ENCODE peak calls at places on chromosomes 5 and 9, in nine cellular contexts. One of them, this sample, is unnamed.

GRCh38 chr5:113061851-113062631 is 85.4 kb downstream of the DCP2 start:
- DNase-seq in aorta: no peak
- DNase-seq in adipocyte: peak; percentile 67
- DNase-seq in left ventricle myocardium inferior: no peak
- DNase-seq in upper lobe of left lung: no peak
- DNase-seq in fibroblast of lung: peak; percentile 92
- DNase-seq in right atrium auricular region: no peak
- DNase-seq in stomach: no peak
- DNase-seq in vagina: no peak
- DNase-seq in this sample: no peak

GRCh38 chr9:22037954-22038690 is 29.0 kb upstream of the CDKN2B start:
- DNase-seq in aorta: no peak
- DNase-seq in adipocyte: peak; percentile 89
- DNase-seq in left ventricle myocardium inferior: no peak
- DNase-seq in upper lobe of left lung: no peak
- DNase-seq in fibroblast of lung: no peak
- DNase-seq in right atrium auricular region: no peak
- DNase-seq in stomach: no peak
- DNase-seq in vagina: no peak
- DNase-seq in this sample: no peak

GRCh38 chr9:101028346-101029299 is at the start of gene PLPPR1:
- DNase-seq in aorta: peak; percentile 73
- DNase-seq in adipocyte: peak; percentile 60
- DNase-seq in left ventricle myocardium inferior: peak; percentile 18
- DNase-seq in upper lobe of left lung: peak; percentile 59
- DNase-seq in fibroblast of lung: peak; percentile 50
- DNase-seq in right atrium auricular region: no peak
- DNase-seq in stomach: peak; percentile 51
- DNase-seq in vagina: no peak
- DNase-seq in this sample: peak; percentile 69

GRCh38 chr5:112878760-112879159 is 17.7 kb downstream of the SRP19 start:
- DNase-seq in aorta: no peak
- DNase-seq in adipocyte: no peak
- DNase-seq in left ventricle myocardium inferior: no peak
- DNase-seq in upper lobe of left lung: no peak
- DNase-seq in fibroblast of lung: peak; percentile 75
- DNase-seq in right atrium auricular region: no peak
- DNase-seq in stomach: no peak
- DNase-seq in vagina: no peak
- DNase-seq in this sample: no peak

GRCh38 chr9:87370003-87370685 is 127.5 kb upstream of the DAPK1 start:
- DNase-seq in aorta: no peak
- DNase-seq in adipocyte: peak; percentile 15
- DNase-seq in left ventricle myocardium inferior: no peak
- DNase-seq in upper lobe of left lung: no peak
- DNase-seq in fibroblast of lung: peak; percentile 51
- DNase-seq in right atrium auricular region: no peak
- DNase-seq in stomach: no peak
- DNase-seq in vagina: no peak
- DNase-seq in this sample: peak; percentile 80

GRCh38 chr5:96648023-96648422 is 14.2 kb upstream of the CAST start:
- DNase-seq in aorta: no peak
- DNase-seq in adipocyte: no peak
- DNase-seq in left ventricle myocardium inferior: no peak
- DNase-seq in upper lobe of left lung: no peak
- DNase-seq in fibroblast of lung: no peak
- DNase-seq in right atrium auricular region: no peak
- DNase-seq in stomach: no peak
- DNase-seq in vagina: no peak
- DNase-seq in this sample: no peak

GRCh38 chr5:112628219-112628618 is 109.5 kb upstream of the APC start:
- DNase-seq in aorta: no peak
- DNase-seq in adipocyte: no peak
- DNase-seq in left ventricle myocardium inferior: no peak
- DNase-seq in upper lobe of left lung: no peak
- DNase-seq in fibroblast of lung: no peak
- DNase-seq in right atrium auricular region: no peak
- DNase-seq in stomach: no peak
- DNase-seq in vagina: no peak
- DNase-seq in this sample: no peak

GRCh38 chr5:60371065-60371464 is 328.9 kb downstream of the DEPDC1B start:
- DNase-seq in aorta: no peak
- DNase-seq in adipocyte: no peak
- DNase-seq in left ventricle myocardium inferior: no peak
- DNase-seq in upper lobe of left lung: no peak
- DNase-seq in fibroblast of lung: no peak
- DNase-seq in right atrium auricular region: no peak
- DNase-seq in stomach: no peak
- DNase-seq in vagina: no peak
- DNase-seq in this sample: no peak

GRCh38 chr5:179267071-179267670 is 78.1 kb downstream of the ADAMTS2 start:
- DNase-seq in aorta: peak; percentile 71
- DNase-seq in adipocyte: no peak
- DNase-seq in left ventricle myocardium inferior: peak; percentile 15
- DNase-seq in upper lobe of left lung: peak; percentile 17
- DNase-seq in fibroblast of lung: no peak
- DNase-seq in right atrium auricular region: peak; percentile 57
- DNase-seq in stomach: peak; percentile 20
- DNase-seq in vagina: peak; percentile 85
- DNase-seq in this sample: peak; percentile 97

GRCh38 chr5:131160134-131160533 is 4.9 kb downstream of the HINT1 start:
- DNase-seq in aorta: no peak
- DNase-seq in adipocyte: no peak
- DNase-seq in left ventricle myocardium inferior: no peak
- DNase-seq in upper lobe of left lung: no peak
- DNase-seq in fibroblast of lung: no peak
- DNase-seq in right atrium auricular region: no peak
- DNase-seq in stomach: no peak
- DNase-seq in vagina: no peak
- DNase-seq in this sample: no peak

GRCh38 chr9:132472199-132472598 is 62.2 kb downstream of the CFAP77 start:
- DNase-seq in aorta: no peak
- DNase-seq in adipocyte: no peak
- DNase-seq in left ventricle myocardium inferior: no peak
- DNase-seq in upper lobe of left lung: no peak
- DNase-seq in fibroblast of lung: no peak
- DNase-seq in right atrium auricular region: no peak
- DNase-seq in stomach: no peak
- DNase-seq in vagina: no peak
- DNase-seq in this sample: no peak

GRCh38 chr5:140151719-140152609 is 23.0 kb upstream of the CYSTM1 start:
- DNase-seq in aorta: no peak
- DNase-seq in adipocyte: no peak
- DNase-seq in left ventricle myocardium inferior: no peak
- DNase-seq in upper lobe of left lung: no peak
- DNase-seq in fibroblast of lung: no peak
- DNase-seq in right atrium auricular region: no peak
- DNase-seq in stomach: no peak
- DNase-seq in vagina: no peak
- DNase-seq in this sample: no peak

GRCh38 chr5:180873628-180874520 is 12.8 kb upstream of the ZFP62 start:
- DNase-seq in aorta: no peak
- DNase-seq in adipocyte: no peak
- DNase-seq in left ventricle myocardium inferior: no peak
- DNase-seq in upper lobe of left lung: peak; percentile 74
- DNase-seq in fibroblast of lung: peak; percentile 40
- DNase-seq in right atrium auricular region: no peak
- DNase-seq in stomach: no peak
- DNase-seq in vagina: no peak
- DNase-seq in this sample: peak; percentile 36

GRCh38 chr9:88809371-88809770 is 181.9 kb upstream of the S1PR3 start:
- DNase-seq in aorta: no peak
- DNase-seq in adipocyte: peak; percentile 64
- DNase-seq in left ventricle myocardium inferior: no peak
- DNase-seq in upper lobe of left lung: no peak
- DNase-seq in fibroblast of lung: no peak
- DNase-seq in right atrium auricular region: no peak
- DNase-seq in stomach: no peak
- DNase-seq in vagina: peak; percentile 77
- DNase-seq in this sample: no peak

GRCh38 chr5:5658226-5658625 is 235.7 kb downstream of the ICE1 start:
- DNase-seq in aorta: peak; percentile 80
- DNase-seq in adipocyte: peak; percentile 15
- DNase-seq in left ventricle myocardium inferior: no peak
- DNase-seq in upper lobe of left lung: peak; percentile 49
- DNase-seq in fibroblast of lung: peak; percentile 44
- DNase-seq in right atrium auricular region: peak; percentile 78
- DNase-seq in stomach: no peak
- DNase-seq in vagina: no peak
- DNase-seq in this sample: peak; percentile 96

GRCh38 chr9:88379352-88379751 is 8.9 kb upstream of the SPIN1 start:
- DNase-seq in aorta: no peak
- DNase-seq in adipocyte: no peak
- DNase-seq in left ventricle myocardium inferior: no peak
- DNase-seq in upper lobe of left lung: no peak
- DNase-seq in fibroblast of lung: no peak
- DNase-seq in right atrium auricular region: no peak
- DNase-seq in stomach: no peak
- DNase-seq in vagina: no peak
- DNase-seq in this sample: no peak

GRCh38 chr9:70760228-70760627 is 345.8 kb upstream of the KLF9 start:
- DNase-seq in aorta: no peak
- DNase-seq in adipocyte: no peak
- DNase-seq in left ventricle myocardium inferior: no peak
- DNase-seq in upper lobe of left lung: no peak
- DNase-seq in fibroblast of lung: no peak
- DNase-seq in right atrium auricular region: no peak
- DNase-seq in stomach: no peak
- DNase-seq in vagina: no peak
- DNase-seq in this sample: no peak

GRCh38 chr5:154570572-154571324 is 92.7 kb upstream of the HAND1 start:
- DNase-seq in aorta: no peak
- DNase-seq in adipocyte: no peak
- DNase-seq in left ventricle myocardium inferior: no peak
- DNase-seq in upper lobe of left lung: no peak
- DNase-seq in fibroblast of lung: no peak
- DNase-seq in right atrium auricular region: no peak
- DNase-seq in stomach: no peak
- DNase-seq in vagina: peak; percentile 16
- DNase-seq in this sample: no peak

GRCh38 chr5:6676702-6677101 is 36.5 kb upstream of the TENT4A start:
- DNase-seq in aorta: no peak
- DNase-seq in adipocyte: no peak
- DNase-seq in left ventricle myocardium inferior: no peak
- DNase-seq in upper lobe of left lung: no peak
- DNase-seq in fibroblast of lung: peak; percentile 4
- DNase-seq in right atrium auricular region: no peak
- DNase-seq in stomach: no peak
- DNase-seq in vagina: no peak
- DNase-seq in this sample: no peak

GRCh38 chr9:123695391-123695790 is 234.5 kb downstream of the DENND1A start:
- DNase-seq in aorta: no peak
- DNase-seq in adipocyte: no peak
- DNase-seq in left ventricle myocardium inferior: no peak
- DNase-seq in upper lobe of left lung: no peak
- DNase-seq in fibroblast of lung: no peak
- DNase-seq in right atrium auricular region: no peak
- DNase-seq in stomach: no peak
- DNase-seq in vagina: no peak
- DNase-seq in this sample: no peak

GRCh38 chr9:93956183-93956784 is 1.1 kb upstream of the BARX1 start:
- DNase-seq in aorta: peak; percentile 28
- DNase-seq in adipocyte: no peak
- DNase-seq in left ventricle myocardium inferior: no peak
- DNase-seq in upper lobe of left lung: no peak
- DNase-seq in fibroblast of lung: no peak
- DNase-seq in right atrium auricular region: no peak
- DNase-seq in stomach: no peak
- DNase-seq in vagina: no peak
- DNase-seq in this sample: no peak

GRCh38 chr9:15400281-15400941 is 22.3 kb upstream of the SNAPC3 start:
- DNase-seq in aorta: no peak
- DNase-seq in adipocyte: peak; percentile 73
- DNase-seq in left ventricle myocardium inferior: no peak
- DNase-seq in upper lobe of left lung: no peak
- DNase-seq in fibroblast of lung: peak; percentile 8
- DNase-seq in right atrium auricular region: no peak
- DNase-seq in stomach: no peak
- DNase-seq in vagina: no peak
- DNase-seq in this sample: no peak
- H3K27me3 ChIP-seq in aorta: no peaks in the 10 kb centered on the region
- H3K27me3 ChIP-seq in adipocyte: no peaks in the 10 kb centered on the region
- H3K27me3 ChIP-seq in left ventricle myocardium inferior: no peaks in the 10 kb centered on the region
- H3K27me3 ChIP-seq in upper lobe of left lung: no peaks in the 10 kb centered on the region
- H3K27me3 ChIP-seq in fibroblast of lung: no peaks in the 10 kb centered on the region
- H3K27me3 ChIP-seq in right atrium auricular region: no peaks in the 10 kb centered on the region
- H3K27me3 ChIP-seq in stomach: no peaks in the 10 kb centered on the region
- H3K27me3 ChIP-seq in vagina: no peaks in the 10 kb centered on the region
- H3K27me3 ChIP-seq in this sample: peaks cover 5% of the 10 kb centered on the region

GRCh38 chr5:41908374-41909079 is 4.4 kb downstream of the RIMOC1 start:
- DNase-seq in aorta: no peak
- DNase-seq in adipocyte: peak; percentile 39
- DNase-seq in left ventricle myocardium inferior: no peak
- DNase-seq in upper lobe of left lung: no peak
- DNase-seq in fibroblast of lung: peak; percentile 88
- DNase-seq in right atrium auricular region: no peak
- DNase-seq in stomach: no peak
- DNase-seq in vagina: no peak
- DNase-seq in this sample: no peak
- H3K36me3 ChIP-seq in aorta: peaks cover 3% of the 10 kb centered on the region
- H3K36me3 ChIP-seq in adipocyte: peaks cover 65% of the 10 kb centered on the region
- H3K36me3 ChIP-seq in left ventricle myocardium inferior: peaks cover 57% of the 10 kb centered on the region
- H3K36me3 ChIP-seq in upper lobe of left lung: peaks cover 47% of the 10 kb centered on the region
- H3K36me3 ChIP-seq in fibroblast of lung: peaks cover 16% of the 10 kb centered on the region
- H3K36me3 ChIP-seq in right atrium auricular region: peaks cover 38% of the 10 kb centered on the region
- H3K36me3 ChIP-seq in stomach: peaks cover 37% of the 10 kb centered on the region
- H3K36me3 ChIP-seq in vagina: no peaks in the 10 kb centered on the region
- H3K36me3 ChIP-seq in this sample: peaks cover 51% of the 10 kb centered on the region

GRCh38 chr5:38168029-38168428 is 90.3 kb upstream of the EGFLAM start:
- DNase-seq in aorta: no peak
- DNase-seq in adipocyte: no peak
- DNase-seq in left ventricle myocardium inferior: no peak
- DNase-seq in upper lobe of left lung: no peak
- DNase-seq in fibroblast of lung: no peak
- DNase-seq in right atrium auricular region: no peak
- DNase-seq in stomach: no peak
- DNase-seq in vagina: no peak
- DNase-seq in this sample: no peak
- H3K4me3 ChIP-seq in aorta: no peak overlapping the region
- H3K4me3 ChIP-seq in adipocyte: no peak overlapping the region
- H3K4me3 ChIP-seq in left ventricle myocardium inferior: peak overlapping the region; percentile 22
- H3K4me3 ChIP-seq in upper lobe of left lung: no peak overlapping the region
- H3K4me3 ChIP-seq in fibroblast of lung: no peak overlapping the region
- H3K4me3 ChIP-seq in right atrium auricular region: no peak overlapping the region
- H3K4me3 ChIP-seq in stomach: no peak overlapping the region
- H3K4me3 ChIP-seq in vagina: no peak overlapping the region
- H3K4me3 ChIP-seq in this sample: no peak overlapping the region

DNA sequence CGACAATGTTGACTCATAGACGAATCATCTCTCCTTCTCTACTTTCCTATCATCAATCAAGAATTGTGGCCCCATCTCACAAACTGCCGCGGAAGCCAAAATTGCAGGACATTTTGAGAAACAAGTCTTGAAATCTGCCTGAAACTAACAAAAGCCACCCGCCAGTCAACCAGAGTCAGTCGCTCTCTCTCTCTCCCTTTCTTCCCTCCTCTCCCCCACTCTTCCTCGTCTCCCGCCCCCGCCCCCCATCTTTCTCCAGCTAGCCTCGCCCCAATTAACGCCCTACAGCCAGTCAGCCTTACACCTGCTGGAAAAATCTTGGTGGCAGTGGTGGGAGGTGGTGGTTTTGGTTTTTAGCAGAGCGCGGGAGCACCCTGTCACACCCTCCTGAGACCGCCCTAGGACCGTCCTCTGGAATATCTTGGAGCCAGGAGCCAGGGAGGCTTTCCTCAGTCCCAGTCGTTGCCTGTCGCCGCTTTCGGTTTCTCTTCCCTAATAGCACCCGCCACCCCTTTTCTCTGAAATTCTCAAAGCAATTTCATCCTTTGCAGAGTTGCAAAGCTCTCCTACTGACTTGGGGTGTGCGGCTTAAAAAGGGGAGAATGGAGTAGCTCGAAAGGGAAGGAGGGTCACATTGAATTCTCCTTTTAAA is 301.1 kb downstream of the PARP8 start:
- DNase-seq in aorta: no peak
- DNase-seq in adipocyte: peak; percentile 7
- DNase-seq in left ventricle myocardium inferior: no peak
- DNase-seq in upper lobe of left lung: no peak
- DNase-seq in fibroblast of lung: no peak
- DNase-seq in right atrium auricular region: no peak
- DNase-seq in stomach: peak; percentile 61
- DNase-seq in vagina: no peak
- DNase-seq in this sample: peak; percentile 24
- H3K27me3 ChIP-seq in aorta: no peaks in the 10 kb centered on the region
- H3K27me3 ChIP-seq in adipocyte: peaks cover 72% of the 10 kb centered on the region
- H3K27me3 ChIP-seq in left ventricle myocardium inferior: peaks cover 97% of the 10 kb centered on the region
- H3K27me3 ChIP-seq in upper lobe of left lung: no peaks in the 10 kb centered on the region
- H3K27me3 ChIP-seq in fibroblast of lung: peaks cover 48% of the 10 kb centered on the region
- H3K27me3 ChIP-seq in right atrium auricular region: peaks cover 10% of the 10 kb centered on the region
- H3K27me3 ChIP-seq in stomach: peaks cover 13% of the 10 kb centered on the region
- H3K27me3 ChIP-seq in vagina: no peaks in the 10 kb centered on the region
- H3K27me3 ChIP-seq in this sample: peaks cover 3% of the 10 kb centered on the region

This sample was measured in MG63.